ENCODE peak calls at places on chromosomes 16 and 17, in eight cellular contexts. L is HCT116, R is H1, G is HepG2, F is endothelial cell of umbilical vein, U is SK-N-SH, Q is GM12878, Z is K562. X is an unnamed sample.
A peak's percentile ranks its signal among the peaks of the same experiment; 100 is the strongest.

GRCh38 chr17:18187226-18187625 is 3.6 kb downstream of the ALKBH5 start:
- DNase-seq in L (no peak), R (no peak), G (peak; percentile 40), F (peak; percentile 20), U (peak; percentile 61), Q (no peak), Z (no peak), X (no peak)

GRCh38 chr16:48158296-48158695 is 2.5 kb upstream of the ABCC12 start:
- DNase-seq in L (peak; percentile 55), R (no peak), G (peak; percentile 31), F (no peak), U (no peak), Q (peak; percentile 48), Z (no peak), X (no peak)

GRCh38 chr16:3902731-3903130 is 22.2 kb upstream of the CREBBP start:
- DNase-seq in L (no peak), R (no peak), G (no peak), F (no peak), U (no peak), Q (no peak), Z (no peak), X (no peak)

GRCh38 chr17:41107941-41108445 is 2.8 kb downstream of the KRTAP4-9 start:
- DNase-seq in L (no peak), R (no peak), G (no peak), F (no peak), U (no peak), Q (no peak), Z (no peak), X (no peak)

GRCh38 chr17:32117399-32117798 is 24.9 kb upstream of the RHOT1 start:
- DNase-seq in L (no peak), R (no peak), G (no peak), F (peak; percentile 41), U (no peak), Q (no peak), Z (no peak), X (no peak)

GRCh38 chr16:84700518-84701277 is 898 bp downstream of the USP10 start:
- DNase-seq in L (no peak), R (no peak), G (no peak), F (peak; percentile 46), U (peak; percentile 37), Q (no peak), Z (no peak), X (no peak)

GRCh38 chr16:15811778-15812750 is 44.8 kb downstream of the MYH11 start:
- DNase-seq in L (no peak), R (no peak), G (no peak), F (no peak), U (no peak), Q (no peak), Z (no peak), X (peak; percentile 0)

GRCh38 chr17:75827291-75828050 is 16.7 kb downstream of the UNC13D start:
- DNase-seq in L (no peak), R (peak; percentile 44), G (peak; percentile 50), F (peak; percentile 82), U (peak; percentile 99), Q (no peak), Z (peak; percentile 58), X (no peak)

GRCh38 chr16:72434159-72434558 is 262.2 kb upstream of the PMFBP1 start:
- DNase-seq in L (peak; percentile 43), R (no peak), G (no peak), F (peak; percentile 29), U (no peak), Q (no peak), Z (no peak), X (peak; percentile 5)

GRCh38 chr17:80009391-80010282 is 26.0 kb downstream of the TBC1D16 start:
- DNase-seq in L (no peak), R (no peak), G (no peak), F (no peak), U (no peak), Q (no peak), Z (no peak), X (no peak)

GRCh38 chr16:86844691-86845090 is 266.3 kb downstream of the FOXL1 start:
- DNase-seq in L (no peak), R (no peak), G (no peak), F (no peak), U (no peak), Q (no peak), Z (no peak), X (no peak)

GRCh38 chr17:10271004-10271620 is 72.7 kb upstream of the GAS7 start:
- DNase-seq in L (no peak), R (no peak), G (no peak), F (no peak), U (no peak), Q (no peak), Z (no peak), X (no peak)

GRCh38 chr17:17204041-17204591 is 2.0 kb downstream of the PLD6 start:
- DNase-seq in L (no peak), R (no peak), G (no peak), F (no peak), U (no peak), Q (no peak), Z (no peak), X (no peak)

GRCh38 chr16:66521951-66522771 is 27.8 kb downstream of the TK2 start:
- DNase-seq in L (peak; percentile 90), R (no peak), G (no peak), F (peak; percentile 81), U (no peak), Q (peak; percentile 86), Z (peak; percentile 51), X (no peak)
- H3K9ac ChIP-seq in L (peak overlapping the region; percentile 17), R (no peak overlapping the region), G (no peak overlapping the region), F (no peak overlapping the region), U (no peak overlapping the region), Q (no peak overlapping the region), Z (peak overlapping the region; percentile 82), X (no peak overlapping the region)

GRCh38 chr17:78138204-78139060 is 7.8 kb upstream of the C17orf99 start:
- DNase-seq in L (no peak), R (no peak), G (no peak), F (no peak), U (no peak), Q (no peak), Z (no peak), X (no peak)
- TF ChIP-seq POLR2AphosphoS5 in L (no peak), R (no peak), G (no peak), F (no peak), U (no peak), Q (no peak), Z (no peak), X (no peak)

DNA sequence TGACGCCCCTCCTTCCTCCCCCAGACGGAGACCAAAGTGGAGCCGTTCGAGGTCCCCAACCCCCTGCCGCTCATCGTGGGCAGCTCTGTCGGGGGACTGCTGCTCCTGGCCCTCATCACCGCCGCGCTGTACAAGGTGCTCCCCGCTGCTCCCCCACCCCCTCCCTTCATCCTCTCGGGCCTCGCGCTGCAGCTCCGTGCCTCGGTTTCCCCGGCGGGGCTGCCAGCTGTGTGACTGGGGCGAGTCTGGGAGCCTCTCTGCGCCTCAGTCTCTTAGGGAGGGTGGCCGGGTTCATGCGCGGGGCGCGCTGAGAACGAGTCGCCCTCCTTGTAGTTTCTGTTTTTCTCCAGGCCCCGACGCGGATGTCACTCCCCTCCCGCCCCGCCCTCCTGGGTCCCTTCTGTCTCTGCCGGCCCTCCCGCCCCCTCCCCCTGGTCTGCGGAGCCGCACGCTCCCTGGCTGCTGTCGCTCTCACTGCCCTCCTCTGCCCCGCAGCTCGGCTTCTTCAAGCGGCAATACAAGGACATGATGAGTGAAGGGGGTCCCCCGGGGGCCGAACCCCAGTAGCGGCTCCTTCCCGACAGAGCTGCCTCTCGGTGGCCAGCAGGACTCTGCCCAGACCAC is 23.7 kb upstream of the ITGAX start:
- DNase-seq in L (no peak), R (no peak), G (no peak), F (no peak), U (no peak), Q (no peak), Z (no peak), X (no peak)
- H3K4me3 ChIP-seq in L (no peak overlapping the region), R (peak overlapping the region; percentile 66), G (no peak overlapping the region), F (no peak overlapping the region), U (no peak overlapping the region), Q (peak overlapping the region; percentile 44), Z (no peak overlapping the region), X (no peak overlapping the region)

DNA sequence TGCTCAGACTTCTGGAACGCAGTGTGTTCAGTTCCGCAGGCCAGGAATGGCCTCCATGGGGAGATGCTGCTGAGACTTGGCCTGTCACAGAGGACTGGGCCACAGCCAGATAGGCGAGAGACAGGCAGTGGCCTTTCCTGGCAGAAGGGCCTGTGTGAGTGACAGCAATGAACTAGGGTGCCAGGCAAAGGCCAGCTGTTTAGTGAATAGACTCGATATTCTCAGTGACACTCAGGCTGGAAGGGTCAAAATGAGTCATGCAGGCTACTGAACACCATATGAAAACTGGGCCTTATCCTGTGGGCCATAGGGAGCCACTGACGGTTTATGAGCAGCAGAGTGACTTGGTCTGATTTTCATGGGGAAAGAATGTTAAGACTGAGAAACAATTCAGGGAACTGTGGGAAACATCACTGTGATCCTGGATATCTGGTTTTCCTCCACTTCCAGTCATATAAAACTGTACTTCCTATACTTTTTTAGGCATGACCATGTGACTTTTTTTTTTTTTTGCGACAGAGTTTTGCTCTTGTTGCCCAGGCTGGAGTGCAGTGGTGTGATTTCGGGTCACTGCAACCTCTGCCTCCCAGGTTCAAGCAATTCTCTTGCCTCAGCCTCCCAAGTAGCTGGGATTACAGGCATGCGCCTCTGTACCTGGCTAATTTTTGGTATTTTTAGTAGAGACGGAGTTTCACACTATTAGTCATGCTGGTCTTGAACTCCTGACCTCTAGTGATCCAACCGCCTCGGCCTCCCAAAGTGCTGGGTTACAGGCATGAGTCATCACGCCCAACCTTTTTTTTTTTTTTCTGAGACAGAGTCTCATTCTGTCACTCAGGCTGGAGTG is 5.2 kb upstream of the NUBP1 start:
- DNase-seq in L (peak; percentile 79), R (no peak), G (peak; percentile 92), F (peak; percentile 24), U (no peak), Q (peak; percentile 82), Z (peak; percentile 64), X (no peak)
- H3K9ac ChIP-seq in L (peak overlapping the region; percentile 44), R (no peak overlapping the region), G (no peak overlapping the region), F (no peak overlapping the region), U (no peak overlapping the region), Q (peak overlapping the region; percentile 33), Z (peak overlapping the region; percentile 57), X (no peak overlapping the region)

X was measured in SK-N-MC.